ENCODE peak calls at places on chromosome 18, in six cellular contexts. G is kidney; U is AG08396; B is germinal center; A is T-helper 1 cell; K is effector memory CD8-positive, alpha-beta T cell. Y is an unnamed sample.

GRCh38 chr18:74084184-74084583 is 63.5 kb downstream of the FBXO15 start:
- DNase-seq in G (no peak), U (no peak), B (no peak), A (no peak), K (no peak), Y (no peak)

GRCh38 chr18:56233595-56233994 is 404.8 kb downstream of the TXNL1 start:
- DNase-seq in G (no peak), U (peak; percentile 80), B (no peak), A (no peak), K (no peak), Y (peak; percentile 88)

GRCh38 chr18:48943333-48943732 is 7.4 kb downstream of the SMAD7 start:
- DNase-seq in G (no peak), U (no peak), B (no peak), A (no peak), K (peak; percentile 0), Y (no peak)

GRCh38 chr18:58247363-58247834 is 203.4 kb downstream of the NEDD4L start:
- DNase-seq in G (no peak), U (no peak), B (no peak), A (no peak), K (no peak), Y (no peak)

GRCh38 chr18:45978084-45978483 is 11.0 kb upstream of the EPG5 start:
- DNase-seq in G (no peak), U (no peak), B (no peak), A (no peak), K (no peak), Y (no peak)

GRCh38 chr18:76547306-76547705 is 52.3 kb upstream of the ZNF516 start:
- DNase-seq in G (no peak), U (no peak), B (no peak), A (no peak), K (no peak), Y (no peak)

GRCh38 chr18:78542204-78542603 is 437.4 kb upstream of the SALL3 start:
- DNase-seq in G (peak; percentile 90), U (no peak), B (no peak), A (no peak), K (no peak), Y (no peak)

GRCh38 chr18:51039138-51040112 is 9.4 kb downstream of the SMAD4 start:
- DNase-seq in G (no peak), U (no peak), B (no peak), A (no peak), K (no peak), Y (no peak)

GRCh38 chr18:61132036-61132435 is 201.2 kb upstream of the CDH20 start:
- DNase-seq in G (no peak), U (no peak), B (no peak), A (no peak), K (no peak), Y (no peak)

GRCh38 chr18:49972535-49972934 is 159.2 kb upstream of the ACAA2 start:
- DNase-seq in G (no peak), U (no peak), B (no peak), A (no peak), K (no peak), Y (no peak)

GRCh38 chr18:76494181-76494540 is 881 bp downstream of the ZNF516 start:
- DNase-seq in G (no peak), U (peak; percentile 63), B (peak; percentile 30), A (no peak), K (no peak), Y (peak; percentile 54)

GRCh38 chr18:68454511-68455228 is 260.2 kb downstream of the TMX3 start:
- DNase-seq in G (no peak), U (peak; percentile 29), B (no peak), A (no peak), K (no peak), Y (peak; percentile 63)

GRCh38 chr18:25737710-25738251 is 352.6 kb downstream of the SS18 start:
- DNase-seq in G (no peak), U (peak; percentile 46), B (no peak), A (no peak), K (no peak), Y (peak; percentile 51)

GRCh38 chr18:57026316-57026715 is 120.6 kb upstream of the BOD1L2 start:
- DNase-seq in G (no peak), U (no peak), B (no peak), A (no peak), K (no peak), Y (peak; percentile 37)

GRCh38 chr18:21703241-21703820 is 1.2 kb downstream of the ABHD3 start:
- DNase-seq in G (no peak), U (no peak), B (peak; percentile 63), A (no peak), K (peak; percentile 5), Y (no peak)

GRCh38 chr18:58394607-58395425 is 234.1 kb downstream of the ALPK2 start:
- DNase-seq in G (no peak), U (no peak), B (no peak), A (no peak), K (no peak), Y (no peak)

Y was measured in GM03348.